ENCODE peak calls at places on chromosomes 16 and 17, in four cellular contexts. I, S, G and H are unnamed samples.
A peak's percentile ranks its signal among the peaks of the same experiment; 100 is the strongest.

GRCh38 chr17:68498479-68499326 is 13.5 kb upstream of the PRKAR1A start:
- DNase-seq in I (no peak), S (peak; percentile 54), G (no peak), H (peak; percentile 22)

GRCh38 chr17:1413281-1413791 is 13.3 kb upstream of the YWHAE start:
- DNase-seq in I (no peak), S (peak; percentile 82), G (peak; percentile 76), H (peak; percentile 20)

GRCh38 chr17:39752241-39752831 is 14.6 kb downstream of the GRB7 start:
- DNase-seq in I (no peak), S (no peak), G (no peak), H (no peak)

GRCh38 chr17:35214631-35215273 is 20.6 kb upstream of the SLC35G3 start:
- DNase-seq in I (peak; percentile 69), S (no peak), G (no peak), H (no peak)

GRCh38 chr17:65918921-65919546 is 272.9 kb downstream of the CEP112 start:
- DNase-seq in I (no peak), S (no peak), G (no peak), H (no peak)

GRCh38 chr16:85387171-85387507 is 226.0 kb upstream of the GSE1 start:
- DNase-seq in I (peak; percentile 1), S (no peak), G (peak; percentile 15), H (no peak)

GRCh38 chr17:43532581-43532980 is 13.6 kb downstream of the ETV4 start:
- DNase-seq in I (no peak), S (no peak), G (no peak), H (no peak)

GRCh38 chr17:40832840-40833239 is 10.4 kb upstream of the KRT10 start:
- DNase-seq in I (no peak), S (no peak), G (no peak), H (no peak)

GRCh38 chr17:72466606-72467005 is 345.8 kb downstream of the SOX9 start:
- DNase-seq in I (no peak), S (no peak), G (no peak), H (no peak)

GRCh38 chr17:57295526-57296023 is 39.3 kb downstream of the MSI2 start:
- DNase-seq in I (no peak), S (no peak), G (no peak), H (no peak)

GRCh38 chr17:13244511-13244910 is 226.7 kb upstream of the ELAC2 start:
- DNase-seq in I (no peak), S (no peak), G (no peak), H (no peak)

GRCh38 chr16:4465977-4466779 is 8.2 kb downstream of the NMRAL1 start:
- DNase-seq in I (no peak), S (peak; percentile 74), G (no peak), H (no peak)

GRCh38 chr17:40778466-40778865 is 3.9 kb downstream of the KRT27 start:
- DNase-seq in I (no peak), S (no peak), G (no peak), H (no peak)

GRCh38 chr17:2170023-2170422 is 115.1 kb downstream of the HIC1 start:
- DNase-seq in I (no peak), S (no peak), G (no peak), H (peak; percentile 69)

GRCh38 chr17:3910420-3911270 is 5.6 kb downstream of the P2RX1 start:
- DNase-seq in I (no peak), S (no peak), G (no peak), H (no peak)

GRCh38 chr17:44071772-44072171 is 1.2 kb downstream of the G6PC3 start:
- DNase-seq in I (no peak), S (no peak), G (no peak), H (no peak)

GRCh38 chr17:38425744-38426143 is 2.5 kb upstream of the ARHGAP23 start:
- DNase-seq in I (no peak), S (peak; percentile 75), G (no peak), H (no peak)

GRCh38 chr16:35391328-35391727 is 1931.9 kb downstream of the TP53TG3F start:
- DNase-seq in I (peak; percentile 35), S (peak; percentile 18), G (no peak), H (peak; percentile 69)

GRCh38 chr17:69853533-69854262 is 221.3 kb upstream of the KCNJ16 start:
- DNase-seq in I (no peak), S (no peak), G (no peak), H (no peak)

GRCh38 chr17:80339731-80340456 is 75.1 kb upstream of the ENDOV start:
- DNase-seq in I (no peak), S (no peak), G (no peak), H (no peak)

GRCh38 chr16:74573622-74574021 is 33.3 kb downstream of the GLG1 start:
- DNase-seq in I (no peak), S (no peak), G (no peak), H (no peak)

GRCh38 chr17:77127735-77128361 is 12.9 kb upstream of the SEC14L1 start:
- DNase-seq in I (peak; percentile 81), S (peak; percentile 82), G (peak; percentile 70), H (peak; percentile 52)

GRCh38 chr17:2904135-2904534 is 107.9 kb downstream of the RAP1GAP2 start:
- DNase-seq in I (no peak), S (peak; percentile 70), G (no peak), H (no peak)

GRCh38 chr16:30786115-30786935 is 680 bp downstream of the ZNF629 start:
- DNase-seq in I (peak; percentile 35), S (no peak), G (no peak), H (no peak)

GRCh38 chr16:31385680-31386079 is 7.5 kb upstream of the ITGAD start:
- DNase-seq in I (no peak), S (no peak), G (no peak), H (no peak)

GRCh38 chr17:81621494-81622230 is 15.2 kb downstream of the NPLOC4 start:
- DNase-seq in I (no peak), S (no peak), G (no peak), H (no peak)

GRCh38 chr16:24610421-24610765 is 71.0 kb downstream of the RBBP6 start:
- DNase-seq in I (no peak), S (peak; percentile 8), G (no peak), H (no peak)

GRCh38 chr16:14405611-14406537 is 224.2 kb downstream of the PARN start:
- DNase-seq in I (peak; percentile 19), S (no peak), G (peak; percentile 62), H (peak; percentile 95)

GRCh38 chr16:85514295-85514600 is 98.9 kb upstream of the GSE1 start:
- DNase-seq in I (no peak), S (peak; percentile 77), G (no peak), H (no peak)

GRCh38 chr17:72192409-72193192 is 71.8 kb downstream of the SOX9 start:
- DNase-seq in I (no peak), S (peak; percentile 45), G (peak; percentile 54), H (no peak)

GRCh38 chr17:78974635-78975591 is 4.8 kb downstream of the LGALS3BP start:
- DNase-seq in I (no peak), S (peak; percentile 52), G (peak; percentile 88), H (no peak)

GRCh38 chr17:71217769-71218168 is 903.1 kb upstream of the SOX9 start:
- DNase-seq in I (no peak), S (no peak), G (no peak), H (no peak)

GRCh38 chr17:78040561-78041400 is 82.3 kb downstream of the TNRC6C start:
- DNase-seq in I (no peak), S (peak; percentile 50), G (peak; percentile 57), H (peak; percentile 28)

DNA sequence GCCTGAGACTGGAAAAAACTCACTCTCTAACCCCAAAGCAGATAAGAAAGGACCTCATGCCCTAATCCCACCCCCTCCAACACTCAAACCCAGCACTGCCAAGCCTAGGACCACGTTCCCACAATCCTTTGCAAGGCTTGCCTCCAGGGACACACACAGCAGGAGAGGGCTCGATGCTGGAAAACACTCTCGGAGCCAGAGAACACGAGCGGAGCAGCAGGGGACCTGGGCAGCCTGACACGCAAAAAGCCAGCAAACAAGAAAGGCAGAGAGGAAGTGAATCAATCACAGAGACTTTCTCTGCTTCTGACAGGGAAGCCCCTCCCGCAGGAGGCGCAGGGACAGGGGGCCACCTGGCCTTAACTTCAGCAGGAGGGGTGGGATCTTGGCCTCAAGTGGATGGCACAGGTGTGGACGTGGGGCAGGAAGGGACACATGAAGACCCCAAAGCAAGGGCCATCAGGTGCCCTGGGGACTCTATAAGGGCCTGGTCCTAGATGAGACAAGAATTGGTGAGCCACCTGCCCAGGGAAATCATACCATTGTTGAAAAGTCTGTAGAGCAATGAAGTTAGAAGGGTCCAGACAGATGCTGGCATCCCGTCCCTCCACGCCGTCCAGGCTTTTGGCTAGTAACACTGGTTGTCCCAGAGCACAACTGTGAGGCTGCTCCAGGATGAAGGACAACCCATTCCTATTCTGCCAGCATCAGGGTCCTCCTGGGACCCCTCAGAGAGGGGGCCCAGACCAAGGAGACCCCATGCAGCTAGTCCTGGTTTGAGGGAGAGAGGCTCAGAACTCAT is 2.3 kb downstream of the SDK2 start:
- DNase-seq in I (no peak), S (no peak), G (no peak), H (no peak)
- TF ChIP-seq CTCF in I (no peak), S (no peak), G (no peak), H (no peak)

GRCh38 chr17:6456914-6457687 is 12.8 kb downstream of the PIMREG start:
- DNase-seq in I (no peak), S (no peak), G (no peak), H (no peak)

GRCh38 chr17:6453279-6454024 is 9.2 kb downstream of the PIMREG start:
- DNase-seq in I (no peak), S (no peak), G (no peak), H (no peak)

GRCh38 chr17:6454495-6455320 is 10.5 kb downstream of the PIMREG start:
- DNase-seq in I (no peak), S (no peak), G (no peak), H (no peak)

GRCh38 chr17:6456321-6456720 is 12.1 kb downstream of the PIMREG start:
- DNase-seq in I (no peak), S (no peak), G (no peak), H (no peak)

GRCh38 chr17:6455321-6455705 is 11.1 kb downstream of the PIMREG start:
- DNase-seq in I (no peak), S (no peak), G (no peak), H (peak; percentile 44)
- H3K4me3 ChIP-seq in I (no peak overlapping the region), S (peak overlapping the region; percentile 8), G (peak overlapping the region; percentile 23), H (no peak overlapping the region)

GRCh38 chr16:11677451-11677951 is 9.2 kb downstream of the SNN start:
- DNase-seq in I (no peak), S (no peak), G (no peak), H (peak; percentile 45)

GRCh38 chr16:11674818-11675560 is 6.7 kb downstream of the SNN start:
- DNase-seq in I (no peak), S (no peak), G (no peak), H (no peak)

GRCh38 chr16:11674001-11674817 is 6.0 kb downstream of the SNN start:
- DNase-seq in I (no peak), S (no peak), G (no peak), H (no peak)

GRCh38 chr16:11676799-11677198 is 8.5 kb downstream of the SNN start:
- DNase-seq in I (no peak), S (no peak), G (no peak), H (no peak)

GRCh38 chr16:11675561-11676511 is 7.6 kb downstream of the SNN start:
- DNase-seq in I (no peak), S (no peak), G (no peak), H (no peak)
- TF ChIP-seq CTCF in I (no peak), S (no peak), G (no peak), H (no peak)

GRCh38 chr17:61209524-61209923 is 190.1 kb upstream of the TBX2 start:
- DNase-seq in I (no peak), S (no peak), G (no peak), H (no peak)

GRCh38 chr17:61205931-61206330 is 193.7 kb upstream of the TBX2 start:
- DNase-seq in I (no peak), S (no peak), G (no peak), H (no peak)

GRCh38 chr17:61206922-61207321 is 192.7 kb upstream of the TBX2 start:
- DNase-seq in I (no peak), S (no peak), G (no peak), H (no peak)

GRCh38 chr17:61209099-61209439 is 190.6 kb upstream of the TBX2 start:
- DNase-seq in I (no peak), S (no peak), G (no peak), H (no peak)

GRCh38 chr17:61208301-61209098 is 191.1 kb upstream of the TBX2 start:
- DNase-seq in I (no peak), S (no peak), G (no peak), H (no peak)
- H3K4me3 ChIP-seq in I (no peak overlapping the region), S (no peak overlapping the region), G (peak overlapping the region; percentile 20), H (no peak overlapping the region)